ENCODE peak calls at places on chromosome 6, in five cellular contexts. L, X, P, S and F are unnamed samples.

GRCh38 chr6:33974471-33974870 is 170.7 kb upstream of the MLN start:
- DNase-seq in L (no peak), X (no peak), P (no peak), S (no peak), F (no peak)

GRCh38 chr6:22558288-22558882 is 11.0 kb upstream of the HDGFL1 start:
- DNase-seq in L (no peak), X (no peak), P (no peak), S (no peak), F (no peak)

GRCh38 chr6:90466191-90466940 is 120.5 kb downstream of the MAP3K7 start:
- DNase-seq in L (peak), X (no peak), P (peak), S (no peak), F (peak)

GRCh38 chr6:48378874-48379407 is 267.9 kb upstream of the PTCHD4 start:
- DNase-seq in L (no peak), X (no peak), P (no peak), S (no peak), F (no peak)

GRCh38 chr6:159117031-159117430 is 52.2 kb upstream of the FNDC1 start:
- DNase-seq in L (peak), X (no peak), P (no peak), S (no peak), F (no peak)

GRCh38 chr6:37232430-37233017 is 25.0 kb upstream of the TBC1D22B start:
- DNase-seq in L (no peak), X (no peak), P (no peak), S (no peak), F (no peak)

GRCh38 chr6:104603108-104603745 is 256.5 kb downstream of the HACE1 start:
- DNase-seq in L (no peak), X (no peak), P (peak), S (no peak), F (no peak)

GRCh38 chr6:53361549-53362031 is 12.8 kb upstream of the ELOVL5 start:
- DNase-seq in L (peak), X (no peak), P (peak), S (peak), F (peak)

GRCh38 chr6:6881438-6882267 is 226.1 kb upstream of the RREB1 start:
- DNase-seq in L (no peak), X (no peak), P (no peak), S (no peak), F (no peak)

GRCh38 chr6:93419304-93420162 is at the start of gene EPHA7:
- DNase-seq in L (peak), X (peak), P (peak), S (no peak), F (peak)

GRCh38 chr6:118509009-118509617 is 39.0 kb upstream of the PLN start:
- DNase-seq in L (peak), X (no peak), P (peak), S (peak), F (peak)

GRCh38 chr6:27866370-27867050 is 45.7 kb downstream of the OR2B2 start:
- DNase-seq in L (peak), X (no peak), P (peak), S (peak), F (peak)

GRCh38 chr6:14396826-14397517 is 279.4 kb downstream of the CD83 start:
- DNase-seq in L (peak), X (peak), P (peak), S (no peak), F (peak)

GRCh38 chr6:147817042-147817689 is 308.7 kb downstream of the SAMD5 start:
- DNase-seq in L (no peak), X (no peak), P (no peak), S (no peak), F (no peak)

GRCh38 chr6:154386848-154387717 is 30.5 kb upstream of the IPCEF1 start:
- DNase-seq in L (peak), X (no peak), P (peak), S (no peak), F (peak)

GRCh38 chr6:39700362-39700761 is 24.8 kb downstream of the KIF6 start:
- DNase-seq in L (no peak), X (no peak), P (no peak), S (no peak), F (no peak)

GRCh38 chr6:56693246-56693607 is 50.5 kb upstream of the DST start:
- DNase-seq in L (peak), X (no peak), P (peak), S (no peak), F (peak)

GRCh38 chr6:39007575-39007974 is 41.0 kb upstream of the GLP1R start:
- DNase-seq in L (no peak), X (no peak), P (no peak), S (no peak), F (no peak)

GRCh38 chr6:142947702-142948480 is 2.9 kb upstream of the HIVEP2 start:
- DNase-seq in L (no peak), X (no peak), P (peak), S (no peak), F (no peak)

GRCh38 chr6:85402071-85402470 is 47.8 kb upstream of the NT5E start:
- DNase-seq in L (no peak), X (no peak), P (no peak), S (no peak), F (no peak)